ENCODE peak calls at places on chromosomes 12 and 14, in ten cellular contexts. P is fibroblast of villous mesenchyme, X is pancreas, Z is bronchial epithelial cell, U is fibroblast of pulmonary artery, B is kidney epithelial cell, S is brain microvascular endothelial cell, R is AG10803, V is HCT116, A is right atrium auricular region. C is an unnamed sample.

GRCh38 chr14:31893156-31893813 is 183.8 kb upstream of the ARHGAP5 start:
- DNase-seq in P (peak), Z (no peak), A (no peak), S (no peak), U (no peak), X (no peak), R (no peak), V (no peak), B (no peak), C (no peak)

GRCh38 chr12:120140603-120141002 is 24.1 kb upstream of the RAB35 start:
- DNase-seq in P (no peak), R (no peak), V (no peak), X (no peak), U (no peak), S (no peak), A (no peak), B (no peak), Z (no peak), C (no peak)

GRCh38 chr12:12128665-12129064 is 57.9 kb downstream of the BCL2L14 start:
- DNase-seq in P (no peak), X (no peak), R (no peak), Z (no peak), V (no peak), A (no peak), S (no peak), B (no peak), U (no peak), C (no peak)

GRCh38 chr14:75277000-75277795 is 1.4 kb upstream of the FOS start:
- DNase-seq in U (peak), S (peak), A (peak), R (peak), V (no peak), P (peak), Z (peak), X (peak), B (peak), C (peak)

GRCh38 chr14:75051556-75051899 is 261 bp upstream of the MLH3 start:
- DNase-seq in X (no peak), R (no peak), V (no peak), A (no peak), B (no peak), P (no peak), U (no peak), S (no peak), Z (no peak), C (no peak)

GRCh38 chr14:103391048-103391447 is 5.8 kb downstream of the MARK3 start:
- DNase-seq in A (peak), R (peak), Z (peak), U (peak), S (peak), V (peak), X (no peak), P (peak), B (no peak), C (peak)

GRCh38 chr12:45695035-45695434 is 34.5 kb upstream of the ARID2 start:
- DNase-seq in X (no peak), S (no peak), V (no peak), B (no peak), P (peak), Z (no peak), R (no peak), A (no peak), U (peak), C (no peak)

GRCh38 chr12:108305520-108305919 is 33.6 kb downstream of the CMKLR1 start:
- DNase-seq in A (peak), U (peak), P (peak), V (no peak), R (peak), Z (peak), S (peak), X (no peak), B (peak), C (peak)

GRCh38 chr14:51978566-51979398 is 10.6 kb upstream of the RTRAF start:
- DNase-seq in S (peak), X (peak), V (peak), U (peak), P (peak), Z (peak), B (peak), R (peak), A (peak), C (peak)

GRCh38 chr12:63298386-63298930 is 147.5 kb upstream of the AVPR1A start:
- DNase-seq in S (no peak), R (no peak), P (peak), V (no peak), X (no peak), Z (no peak), A (no peak), B (no peak), U (no peak), C (no peak)

DNA sequence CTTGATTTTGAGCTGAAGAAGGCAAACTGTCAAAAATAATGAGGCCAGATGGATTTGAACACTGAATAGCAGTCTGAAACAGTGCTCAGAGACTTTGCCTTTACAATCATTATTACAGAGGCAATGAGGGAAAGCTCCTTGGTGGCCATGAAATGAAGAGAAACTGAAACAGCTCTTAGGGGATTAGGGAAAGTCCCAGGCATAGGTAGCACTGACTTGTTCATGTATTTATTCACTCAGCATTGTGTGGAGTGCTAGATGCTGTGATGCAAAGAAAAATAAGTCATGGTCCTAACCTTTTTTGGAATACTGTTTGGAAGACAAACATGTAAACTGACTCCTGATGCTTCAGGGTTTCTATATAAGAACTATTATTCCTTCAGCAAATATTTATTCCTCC is 319.6 kb downstream of the FUT8 start:
- DNase-seq in U (no peak), B (no peak), P (no peak), A (no peak), X (no peak), Z (no peak), S (no peak), R (no peak), V (no peak), C (peak)
- TF ChIP-seq CTCF in U (no peak), B (no peak), P (no peak), A (no peak), X (no peak), Z (no peak), S (no peak), R (no peak), V (no peak), C (no peak)

DNA sequence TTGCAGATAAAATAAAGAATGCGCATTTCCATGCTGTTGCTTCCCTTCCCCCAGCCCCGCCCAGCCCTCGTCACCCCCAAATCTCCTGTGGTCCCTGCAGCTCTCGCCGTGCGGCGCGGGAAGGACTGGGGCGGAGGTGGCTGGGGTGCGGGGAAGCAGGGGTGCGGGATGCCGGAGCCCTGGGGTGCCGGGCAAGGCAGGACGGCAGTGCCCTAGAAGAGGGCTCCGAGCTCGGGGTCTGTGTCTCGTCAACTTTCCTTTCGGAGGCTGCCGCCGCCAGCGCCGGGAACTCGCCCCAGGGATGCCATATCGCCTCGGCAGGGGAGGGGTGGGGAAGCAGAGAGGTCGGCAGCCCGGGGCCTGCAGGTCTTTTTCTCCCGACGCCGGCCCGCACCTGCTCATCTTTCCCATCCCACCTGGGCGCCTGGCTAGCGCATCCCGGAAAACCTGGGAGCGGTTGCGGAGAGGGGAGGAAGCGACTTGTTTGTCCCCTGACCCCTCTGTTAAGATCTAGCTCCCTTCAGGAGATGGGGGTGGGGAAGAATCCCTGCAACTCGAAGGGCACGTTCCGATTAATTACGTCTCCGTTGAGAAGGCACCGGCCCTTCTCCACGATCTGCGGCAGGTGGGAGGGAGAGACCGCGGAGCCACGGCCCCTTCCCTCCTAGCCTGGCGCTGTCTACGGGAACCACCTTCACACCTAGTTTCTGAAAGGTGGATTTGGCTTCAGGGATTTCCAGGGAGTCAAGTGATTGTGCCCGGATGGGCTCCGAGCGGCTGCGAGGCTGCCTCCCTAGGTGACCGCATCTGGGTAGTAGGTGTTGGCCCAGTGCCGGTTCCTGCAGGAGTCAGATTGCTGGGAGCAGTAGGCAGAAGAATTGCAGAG is 621 bp downstream of the CNTN1 start:
- DNase-seq in S (no peak), B (no peak), Z (peak), V (no peak), R (no peak), U (no peak), P (no peak), X (peak), A (no peak), C (no peak)
- H3K4me3 ChIP-seq in S (peak), B (peak), Z (peak), V (peak), R (peak), U (peak), P (peak), X (peak), A (peak), C (peak)

GRCh38 chr14:68938515-68939423 is 40.3 kb downstream of the ACTN1 start:
- DNase-seq in U (peak), X (no peak), S (no peak), P (peak), R (no peak), A (no peak), B (peak), Z (no peak), V (no peak), C (peak)

GRCh38 chr14:68936476-68936875 is 42.6 kb downstream of the ACTN1 start:
- DNase-seq in V (no peak), Z (no peak), U (no peak), S (no peak), A (no peak), R (no peak), P (no peak), B (no peak), X (no peak), C (no peak)

GRCh38 chr14:68939424-68939892 is 39.6 kb downstream of the ACTN1 start:
- DNase-seq in X (no peak), V (no peak), Z (no peak), R (no peak), U (no peak), B (no peak), A (no peak), P (peak), S (no peak), C (no peak)

GRCh38 chr14:68936980-68937379 is 42.1 kb downstream of the ACTN1 start:
- DNase-seq in Z (no peak), A (no peak), R (no peak), V (no peak), S (no peak), B (no peak), U (no peak), P (no peak), X (no peak), C (no peak)

GRCh38 chr14:68937790-68938514 is 41.1 kb downstream of the ACTN1 start:
- DNase-seq in V (no peak), Z (peak), P (peak), A (no peak), B (no peak), S (no peak), R (peak), U (no peak), X (peak), C (no peak)
- TF ChIP-seq CTCF in V (peak), Z (peak), P (peak), A (peak), B (peak), S (peak), R (peak), U (peak), X (no peak), C (peak)

GRCh38 chr12:77124767-77125166 is 59.4 kb upstream of the E2F7 start:
- DNase-seq in P (no peak), Z (peak), R (peak), U (no peak), B (no peak), A (no peak), X (no peak), V (no peak), S (peak), C (peak)
- H3K4me3 ChIP-seq in P (no peak), Z (no peak), R (no peak), U (no peak), B (no peak), A (no peak), X (no peak), V (no peak), S (no peak), C (no peak)

GRCh38 chr12:98422809-98423208 is 92.6 kb upstream of the TMPO start:
- DNase-seq in P (no peak), A (no peak), U (peak), S (no peak), V (no peak), X (no peak), Z (no peak), R (no peak), B (no peak), C (no peak)
- TF ChIP-seq CTCF in P (peak), A (peak), U (peak), S (peak), V (peak), X (no peak), Z (peak), R (peak), B (no peak), C (peak)

DNA sequence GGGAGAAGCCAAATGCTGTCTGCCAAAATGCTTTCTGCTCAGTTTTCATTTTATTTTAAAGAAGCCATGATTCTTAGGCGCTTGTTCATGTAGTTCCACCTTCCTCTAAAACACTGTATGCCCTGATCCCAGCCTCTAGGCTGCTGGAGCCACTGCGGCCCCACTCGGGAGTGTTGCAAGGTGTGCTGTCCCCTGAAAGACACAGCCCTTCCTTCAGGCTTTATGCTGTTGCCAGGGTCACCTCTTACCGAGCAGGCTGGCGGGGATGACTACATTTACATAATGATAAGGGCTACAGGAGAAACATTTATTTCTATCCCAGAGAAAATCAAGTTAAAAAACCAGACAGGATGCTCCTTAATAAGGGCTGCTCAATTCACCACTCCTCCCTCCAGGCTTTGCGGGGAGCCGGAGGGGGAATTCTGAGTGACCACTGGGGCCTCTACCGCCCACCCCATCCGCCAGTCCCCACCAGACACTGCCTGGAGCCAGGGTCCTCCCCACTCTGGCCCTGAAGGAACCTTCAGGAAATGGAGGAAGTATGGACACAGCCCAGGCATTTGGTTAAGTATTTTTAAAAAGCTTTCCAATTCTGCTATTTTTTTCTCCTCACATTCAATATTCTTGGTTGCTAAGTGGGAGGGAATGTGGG is 200.7 kb downstream of the TTC7B start:
- DNase-seq in X (no peak), R (no peak), S (no peak), U (no peak), V (no peak), A (no peak), P (no peak), Z (no peak), B (no peak), C (no peak)
- H3K4me3 ChIP-seq in X (no peak), R (no peak), S (no peak), U (no peak), V (no peak), A (no peak), P (no peak), Z (no peak), B (no peak), C (no peak)

DNA sequence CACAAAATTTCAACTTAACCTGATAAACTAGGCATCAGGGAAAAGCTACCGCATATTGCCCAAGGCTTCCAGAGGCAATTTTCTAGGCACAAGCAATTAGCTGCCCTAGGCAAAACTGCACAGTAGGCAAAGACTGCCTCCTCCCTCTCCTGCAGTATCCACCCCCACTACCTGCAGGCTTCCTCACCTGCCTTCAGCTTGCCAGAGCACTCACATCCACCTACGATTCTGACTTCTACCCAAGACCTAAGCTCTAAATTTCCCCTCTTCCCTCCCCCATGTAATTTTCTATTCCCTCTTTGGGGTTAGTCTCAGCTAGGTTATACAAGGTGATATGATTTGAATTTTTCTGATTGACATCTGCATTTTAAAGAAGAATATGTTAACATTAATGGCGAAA is 21.9 kb upstream of the CCDC196 start:
- DNase-seq in B (no peak), A (no peak), R (no peak), Z (no peak), X (no peak), S (no peak), U (no peak), V (no peak), P (no peak), C (no peak)
- TF ChIP-seq CTCF in B (no peak), A (no peak), R (no peak), Z (no peak), X (no peak), S (no peak), U (no peak), V (no peak), P (no peak), C (no peak)

DNA sequence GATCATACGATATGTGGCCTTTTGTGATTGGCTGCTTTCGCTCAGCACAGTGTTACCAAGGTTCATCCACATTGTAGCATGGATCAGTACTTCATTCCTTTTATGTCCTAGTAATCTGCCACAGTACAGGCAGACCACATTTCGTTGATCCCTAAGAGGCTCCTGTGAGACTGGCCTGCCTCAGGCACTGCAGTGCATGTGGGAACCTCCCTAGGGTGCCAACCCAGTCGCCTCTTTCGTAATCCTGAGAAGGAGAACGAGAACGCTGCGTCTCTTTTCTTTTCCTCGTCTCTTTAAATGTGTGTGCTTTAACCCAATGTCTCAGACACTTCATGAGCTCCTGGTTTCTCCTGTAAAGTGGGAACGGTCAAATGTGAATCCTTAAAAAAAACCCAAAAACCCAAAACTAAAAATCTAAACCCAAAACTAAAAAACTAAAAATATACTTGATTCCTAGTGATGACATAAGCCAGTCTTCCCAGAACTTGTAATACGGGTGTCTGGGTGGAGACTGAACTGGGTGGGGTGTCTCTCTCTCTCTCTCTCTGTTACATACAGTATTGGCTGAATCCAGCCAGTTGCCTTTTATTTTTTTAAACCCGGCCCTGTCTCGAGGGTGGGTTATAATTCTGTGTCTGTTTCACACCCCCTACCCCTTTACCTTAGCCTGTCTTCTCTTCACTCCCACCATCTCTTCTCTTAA is 14.9 kb downstream of the AACS start:
- DNase-seq in P (peak), S (no peak), Z (peak), U (peak), X (no peak), R (peak), B (no peak), A (peak), V (no peak), C (peak)
- H3K4me3 ChIP-seq in P (no peak), S (no peak), Z (no peak), U (no peak), X (no peak), R (peak), B (no peak), A (no peak), V (no peak), C (no peak)

DNA sequence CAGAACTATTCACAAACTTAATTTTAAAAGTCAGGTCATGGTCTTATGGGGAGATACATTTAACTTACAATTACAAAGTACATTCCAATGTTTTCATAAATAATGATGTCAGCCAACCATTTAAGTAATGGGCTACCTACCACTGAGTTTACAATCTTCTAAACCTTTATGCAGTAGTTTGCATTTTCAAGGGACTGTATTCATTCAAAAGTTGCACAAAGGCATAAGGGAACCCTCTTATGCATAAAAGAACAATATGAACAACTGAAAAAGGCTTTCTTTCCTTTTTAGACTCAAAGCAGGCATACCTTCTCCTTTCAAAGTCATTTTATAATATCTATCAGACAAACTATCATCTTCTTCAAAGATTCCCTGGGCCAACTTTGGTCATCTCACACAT is 230.2 kb downstream of the SLC2A13 start:
- DNase-seq in A (no peak), P (no peak), V (no peak), B (no peak), U (no peak), R (no peak), X (no peak), S (no peak), Z (no peak), C (no peak)
- TF ChIP-seq CTCF in A (no peak), P (no peak), V (no peak), B (no peak), U (no peak), R (no peak), X (no peak), S (no peak), Z (no peak), C (no peak)

GRCh38 chr12:95083471-95083870 is 10.1 kb upstream of the NR2C1 start:
- DNase-seq in B (no peak), R (peak), S (no peak), Z (no peak), U (peak), A (no peak), P (no peak), X (no peak), V (no peak), C (peak)
- H3K4me3 ChIP-seq in B (no peak), R (no peak), S (no peak), Z (no peak), U (no peak), A (no peak), P (no peak), X (no peak), V (no peak), C (no peak)

C was measured in choroid plexus epithelial cell.